ENCODE peak calls at places on chromosomes 1 and 21, in eight cellular contexts. One of them, this sample, is unnamed.

GRCh38 chr21:15243356-15243755 is 178.6 kb upstream of the NRIP1 start:
- DNase-seq in mammary epithelial cell: no peak
- DNase-seq in lower lobe of right lung: no peak
- DNase-seq in IMR-90: no peak
- DNase-seq in prostate gland: no peak
- DNase-seq in mesendoderm: peak; percentile 10
- DNase-seq in CD4-positive, alpha-beta memory T cell: no peak
- DNase-seq in breast epithelium: no peak
- DNase-seq in this sample: no peak

GRCh38 chr1:225445644-225446297 is 17.9 kb upstream of the LBR start:
- DNase-seq in prostate gland: no peak
- DNase-seq in mammary epithelial cell: peak; percentile 35
- DNase-seq in breast epithelium: no peak
- DNase-seq in CD4-positive, alpha-beta memory T cell: no peak
- DNase-seq in IMR-90: no peak
- DNase-seq in mesendoderm: no peak
- DNase-seq in lower lobe of right lung: no peak
- DNase-seq in this sample: no peak

GRCh38 chr1:53754484-53755312 is 15.7 kb upstream of the GLIS1 start:
- DNase-seq in mammary epithelial cell: peak; percentile 38
- DNase-seq in IMR-90: peak; percentile 77
- DNase-seq in CD4-positive, alpha-beta memory T cell: no peak
- DNase-seq in lower lobe of right lung: no peak
- DNase-seq in prostate gland: peak; percentile 30
- DNase-seq in breast epithelium: no peak
- DNase-seq in mesendoderm: peak; percentile 82
- DNase-seq in this sample: no peak

GRCh38 chr1:172638885-172639831 is 19.7 kb upstream of the FASLG start:
- DNase-seq in IMR-90: peak; percentile 99
- DNase-seq in mammary epithelial cell: peak; percentile 97
- DNase-seq in prostate gland: no peak
- DNase-seq in CD4-positive, alpha-beta memory T cell: peak; percentile 76
- DNase-seq in mesendoderm: peak; percentile 70
- DNase-seq in lower lobe of right lung: no peak
- DNase-seq in breast epithelium: peak; percentile 21
- DNase-seq in this sample: no peak

GRCh38 chr1:198168180-198168579 is 11.4 kb downstream of the NEK7 start:
- DNase-seq in mesendoderm: no peak
- DNase-seq in prostate gland: no peak
- DNase-seq in lower lobe of right lung: no peak
- DNase-seq in mammary epithelial cell: peak; percentile 56
- DNase-seq in CD4-positive, alpha-beta memory T cell: no peak
- DNase-seq in IMR-90: peak; percentile 75
- DNase-seq in breast epithelium: no peak
- DNase-seq in this sample: no peak

GRCh38 chr1:199287632-199288031 is 648.8 kb downstream of the PTPRC start:
- DNase-seq in breast epithelium: no peak
- DNase-seq in prostate gland: no peak
- DNase-seq in lower lobe of right lung: no peak
- DNase-seq in mesendoderm: no peak
- DNase-seq in mammary epithelial cell: no peak
- DNase-seq in IMR-90: peak; percentile 27
- DNase-seq in CD4-positive, alpha-beta memory T cell: no peak
- DNase-seq in this sample: no peak

GRCh38 chr1:19343617-19344350 is 31.7 kb downstream of the SLC66A1 start:
- DNase-seq in mammary epithelial cell: no peak
- DNase-seq in IMR-90: no peak
- DNase-seq in CD4-positive, alpha-beta memory T cell: no peak
- DNase-seq in breast epithelium: no peak
- DNase-seq in lower lobe of right lung: no peak
- DNase-seq in mesendoderm: no peak
- DNase-seq in prostate gland: no peak
- DNase-seq in this sample: no peak

GRCh38 chr1:57279909-57280666 is 143.8 kb downstream of the DAB1 start:
- DNase-seq in prostate gland: peak; percentile 33
- DNase-seq in mesendoderm: peak; percentile 12
- DNase-seq in breast epithelium: no peak
- DNase-seq in mammary epithelial cell: peak; percentile 97
- DNase-seq in CD4-positive, alpha-beta memory T cell: no peak
- DNase-seq in IMR-90: peak; percentile 2
- DNase-seq in lower lobe of right lung: no peak
- DNase-seq in this sample: no peak

GRCh38 chr1:67580671-67581403 is 104.2 kb upstream of the GADD45A start:
- DNase-seq in mesendoderm: peak; percentile 8
- DNase-seq in CD4-positive, alpha-beta memory T cell: no peak
- DNase-seq in mammary epithelial cell: peak; percentile 70
- DNase-seq in IMR-90: no peak
- DNase-seq in breast epithelium: no peak
- DNase-seq in lower lobe of right lung: no peak
- DNase-seq in prostate gland: no peak
- DNase-seq in this sample: no peak

GRCh38 chr1:51241119-51241518 is 5.0 kb downstream of the RNF11 start:
- DNase-seq in breast epithelium: no peak
- DNase-seq in CD4-positive, alpha-beta memory T cell: no peak
- DNase-seq in IMR-90: no peak
- DNase-seq in lower lobe of right lung: no peak
- DNase-seq in mammary epithelial cell: no peak
- DNase-seq in prostate gland: no peak
- DNase-seq in mesendoderm: no peak
- DNase-seq in this sample: no peak
- H3K27ac ChIP-seq in breast epithelium: no peak overlapping the region
- H3K27ac ChIP-seq in CD4-positive, alpha-beta memory T cell: no peak overlapping the region
- H3K27ac ChIP-seq in IMR-90: no peak overlapping the region
- H3K27ac ChIP-seq in lower lobe of right lung: no peak overlapping the region
- H3K27ac ChIP-seq in mammary epithelial cell: no peak overlapping the region
- H3K27ac ChIP-seq in prostate gland: no peak overlapping the region
- H3K27ac ChIP-seq in mesendoderm: no peak overlapping the region
- H3K27ac ChIP-seq in this sample: no peak overlapping the region

GRCh38 chr1:47249755-47250154 is 17.7 kb upstream of the TAL1 start:
- DNase-seq in CD4-positive, alpha-beta memory T cell: no peak
- DNase-seq in prostate gland: no peak
- DNase-seq in mesendoderm: no peak
- DNase-seq in breast epithelium: no peak
- DNase-seq in mammary epithelial cell: no peak
- DNase-seq in IMR-90: no peak
- DNase-seq in lower lobe of right lung: no peak
- DNase-seq in this sample: no peak

GRCh38 chr1:47252795-47253194 is 20.8 kb upstream of the TAL1 start:
- DNase-seq in breast epithelium: no peak
- DNase-seq in lower lobe of right lung: no peak
- DNase-seq in CD4-positive, alpha-beta memory T cell: no peak
- DNase-seq in IMR-90: no peak
- DNase-seq in mammary epithelial cell: no peak
- DNase-seq in mesendoderm: no peak
- DNase-seq in prostate gland: no peak
- DNase-seq in this sample: no peak

GRCh38 chr1:47257224-47257623 is 25.2 kb upstream of the TAL1 start:
- DNase-seq in CD4-positive, alpha-beta memory T cell: no peak
- DNase-seq in prostate gland: no peak
- DNase-seq in mesendoderm: no peak
- DNase-seq in breast epithelium: no peak
- DNase-seq in mammary epithelial cell: no peak
- DNase-seq in IMR-90: no peak
- DNase-seq in lower lobe of right lung: no peak
- DNase-seq in this sample: no peak

GRCh38 chr1:47252369-47252768 is 20.3 kb upstream of the TAL1 start:
- DNase-seq in IMR-90: no peak
- DNase-seq in breast epithelium: no peak
- DNase-seq in prostate gland: no peak
- DNase-seq in mesendoderm: no peak
- DNase-seq in mammary epithelial cell: no peak
- DNase-seq in CD4-positive, alpha-beta memory T cell: no peak
- DNase-seq in lower lobe of right lung: no peak
- DNase-seq in this sample: no peak
- H3K36me3 ChIP-seq in IMR-90: no peaks in the 10 kb centered on the region
- H3K36me3 ChIP-seq in breast epithelium: no peaks in the 10 kb centered on the region
- H3K36me3 ChIP-seq in prostate gland: no peaks in the 10 kb centered on the region
- H3K36me3 ChIP-seq in mesendoderm: peaks cover 7% of the 10 kb centered on the region
- H3K36me3 ChIP-seq in mammary epithelial cell: peaks cover 13% of the 10 kb centered on the region
- H3K36me3 ChIP-seq in CD4-positive, alpha-beta memory T cell: no peaks in the 10 kb centered on the region
- H3K36me3 ChIP-seq in lower lobe of right lung: no peaks in the 10 kb centered on the region
- H3K36me3 ChIP-seq in this sample: no peaks in the 10 kb centered on the region

DNA sequence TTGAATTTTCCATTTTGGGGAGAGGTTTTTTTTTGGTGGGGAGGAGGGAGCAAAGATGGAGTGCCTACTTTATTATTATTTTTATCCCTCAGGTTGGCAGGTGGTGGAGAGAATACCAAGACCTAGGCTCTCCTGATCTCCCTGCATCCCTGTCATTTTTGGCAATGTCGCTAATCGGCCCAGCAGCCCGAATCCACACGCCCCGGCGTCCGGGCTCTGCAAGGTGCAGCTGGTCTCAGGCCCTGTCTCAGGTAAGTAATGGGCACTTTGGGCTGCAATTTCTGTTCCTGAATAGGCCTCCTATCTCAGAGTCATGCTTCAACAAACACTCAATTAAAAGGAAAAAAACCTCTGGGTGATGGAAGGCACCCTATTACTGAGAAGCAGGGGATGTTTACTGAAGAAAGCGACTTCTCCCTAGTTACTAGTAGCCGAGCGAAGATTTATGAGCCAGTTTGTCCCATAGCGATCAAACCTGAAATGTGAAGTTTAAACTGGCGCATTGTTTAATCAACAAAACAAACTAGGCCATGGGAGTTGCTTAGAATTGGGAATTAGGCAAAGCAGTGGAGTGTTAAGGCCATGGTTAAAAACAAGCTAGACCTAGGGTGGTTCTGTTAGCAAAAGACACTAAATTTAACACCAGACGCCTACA is 137.8 kb downstream of the RWDD3 start:
- DNase-seq in CD4-positive, alpha-beta memory T cell: no peak
- DNase-seq in mesendoderm: no peak
- DNase-seq in mammary epithelial cell: no peak
- DNase-seq in lower lobe of right lung: no peak
- DNase-seq in prostate gland: peak; percentile 51
- DNase-seq in IMR-90: no peak
- DNase-seq in breast epithelium: no peak
- DNase-seq in this sample: no peak
- H3K27ac ChIP-seq in CD4-positive, alpha-beta memory T cell: no peak overlapping the region
- H3K27ac ChIP-seq in mesendoderm: no peak overlapping the region
- H3K27ac ChIP-seq in mammary epithelial cell: no peak overlapping the region
- H3K27ac ChIP-seq in lower lobe of right lung: no peak overlapping the region
- H3K27ac ChIP-seq in prostate gland: peak overlapping the region; percentile 81
- H3K27ac ChIP-seq in IMR-90: no peak overlapping the region
- H3K27ac ChIP-seq in breast epithelium: no peak overlapping the region
- H3K27ac ChIP-seq in this sample: no peak overlapping the region

GRCh38 chr1:40723196-40723955 is 31.9 kb downstream of the NFYC start:
- DNase-seq in CD4-positive, alpha-beta memory T cell: no peak
- DNase-seq in prostate gland: peak; percentile 7
- DNase-seq in IMR-90: no peak
- DNase-seq in breast epithelium: peak; percentile 44
- DNase-seq in lower lobe of right lung: peak; percentile 61
- DNase-seq in mesendoderm: no peak
- DNase-seq in mammary epithelial cell: no peak
- DNase-seq in this sample: no peak
- H3K36me3 ChIP-seq in CD4-positive, alpha-beta memory T cell: no peaks in the 10 kb centered on the region
- H3K36me3 ChIP-seq in prostate gland: no peaks in the 10 kb centered on the region
- H3K36me3 ChIP-seq in IMR-90: peaks cover 3% of the 10 kb centered on the region
- H3K36me3 ChIP-seq in breast epithelium: no peaks in the 10 kb centered on the region
- H3K36me3 ChIP-seq in lower lobe of right lung: no peaks in the 10 kb centered on the region
- H3K36me3 ChIP-seq in mesendoderm: no peaks in the 10 kb centered on the region
- H3K36me3 ChIP-seq in mammary epithelial cell: no peaks in the 10 kb centered on the region
- H3K36me3 ChIP-seq in this sample: peaks cover 10% of the 10 kb centered on the region

GRCh38 chr1:43315481-43315880 is 14.7 kb downstream of the TIE1 start:
- DNase-seq in prostate gland: no peak
- DNase-seq in mammary epithelial cell: no peak
- DNase-seq in IMR-90: no peak
- DNase-seq in lower lobe of right lung: no peak
- DNase-seq in mesendoderm: no peak
- DNase-seq in breast epithelium: no peak
- DNase-seq in CD4-positive, alpha-beta memory T cell: no peak
- DNase-seq in this sample: no peak
- H3K27ac ChIP-seq in prostate gland: no peak overlapping the region
- H3K27ac ChIP-seq in mammary epithelial cell: no peak overlapping the region
- H3K27ac ChIP-seq in IMR-90: no peak overlapping the region
- H3K27ac ChIP-seq in lower lobe of right lung: no peak overlapping the region
- H3K27ac ChIP-seq in mesendoderm: no peak overlapping the region
- H3K27ac ChIP-seq in breast epithelium: no peak overlapping the region
- H3K27ac ChIP-seq in CD4-positive, alpha-beta memory T cell: no peak overlapping the region
- H3K27ac ChIP-seq in this sample: no peak overlapping the region

GRCh38 chr1:40266786-40267535 is 8.9 kb downstream of the ZMPSTE24 start:
- DNase-seq in IMR-90: no peak
- DNase-seq in prostate gland: no peak
- DNase-seq in mammary epithelial cell: peak; percentile 56
- DNase-seq in breast epithelium: no peak
- DNase-seq in mesendoderm: no peak
- DNase-seq in CD4-positive, alpha-beta memory T cell: no peak
- DNase-seq in lower lobe of right lung: no peak
- DNase-seq in this sample: no peak
- H3K36me3 ChIP-seq in IMR-90: peaks cover 25% of the 10 kb centered on the region
- H3K36me3 ChIP-seq in prostate gland: peaks cover 2% of the 10 kb centered on the region
- H3K36me3 ChIP-seq in mammary epithelial cell: peaks cover 15% of the 10 kb centered on the region
- H3K36me3 ChIP-seq in breast epithelium: peaks cover 8% of the 10 kb centered on the region
- H3K36me3 ChIP-seq in mesendoderm: peaks cover 3% of the 10 kb centered on the region
- H3K36me3 ChIP-seq in CD4-positive, alpha-beta memory T cell: peaks cover 46% of the 10 kb centered on the region
- H3K36me3 ChIP-seq in lower lobe of right lung: peaks cover 80% of the 10 kb centered on the region
- H3K36me3 ChIP-seq in this sample: peaks cover 50% of the 10 kb centered on the region

DNA sequence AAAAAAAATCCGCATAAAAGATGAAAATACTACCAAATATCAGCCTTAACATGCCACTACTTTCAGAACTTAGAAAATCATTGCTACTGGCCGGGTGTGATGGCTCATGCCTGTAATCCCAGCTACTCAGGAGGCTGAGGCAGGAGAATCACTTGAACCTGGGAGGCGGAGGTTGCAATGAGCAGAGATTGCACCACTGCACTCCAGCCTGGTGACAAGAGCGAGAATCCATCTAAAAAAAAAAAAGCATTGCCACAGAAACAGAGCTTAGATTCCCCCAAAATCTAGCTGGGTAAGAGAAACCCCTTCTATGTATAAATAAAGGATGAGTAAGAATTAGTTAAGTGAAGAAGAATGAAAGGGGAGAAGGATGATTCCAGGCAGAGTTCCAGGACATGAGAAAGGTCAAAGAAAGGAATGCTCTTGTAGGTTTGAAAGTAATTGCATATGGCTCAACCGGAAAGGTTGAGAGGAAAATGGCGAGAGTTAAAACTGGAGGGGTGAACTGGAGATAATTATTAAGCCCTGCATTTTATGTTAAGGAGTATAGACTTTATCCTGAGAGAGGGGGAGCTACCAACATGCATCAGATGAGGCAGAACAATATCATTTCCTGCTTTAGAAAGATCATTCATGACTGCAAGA is 19.7 kb upstream of the NRDC start:
- DNase-seq in prostate gland: no peak
- DNase-seq in lower lobe of right lung: no peak
- DNase-seq in mesendoderm: no peak
- DNase-seq in IMR-90: peak; percentile 97
- DNase-seq in breast epithelium: no peak
- DNase-seq in CD4-positive, alpha-beta memory T cell: no peak
- DNase-seq in mammary epithelial cell: peak; percentile 51
- DNase-seq in this sample: no peak
- H3K27ac ChIP-seq in prostate gland: no peak overlapping the region
- H3K27ac ChIP-seq in lower lobe of right lung: no peak overlapping the region
- H3K27ac ChIP-seq in mesendoderm: no peak overlapping the region
- H3K27ac ChIP-seq in IMR-90: peak overlapping the region; percentile 96
- H3K27ac ChIP-seq in breast epithelium: no peak overlapping the region
- H3K27ac ChIP-seq in CD4-positive, alpha-beta memory T cell: no peak overlapping the region
- H3K27ac ChIP-seq in mammary epithelial cell: peak overlapping the region; percentile 71
- H3K27ac ChIP-seq in this sample: no peak overlapping the region